ENCODE peak calls at places on chromosomes 4 and X, in eight cellular contexts. M is CD4-positive, alpha-beta T cell; G is AG04450; Y is tibial nerve; P is naive thymus-derived CD4-positive, alpha-beta T cell; F is mucosa of descending colon; Z is breast epithelium; R is iPS DF 6.9. X is an unnamed sample. For H3K9me3, the result is how much of the 10 kb centered on the place peaks cover.

GRCh38 chrX:120450163-120450562 is 18.9 kb downstream of the LAMP2 start:
- DNase-seq in Z (no peak), G (no peak), F (no peak), R (no peak), Y (no peak), P (no peak), M (no peak), X (no peak)

GRCh38 chrX:53511302-53511701 is 77.1 kb upstream of the HSD17B10 start:
- DNase-seq in Z (no peak), G (no peak), Y (no peak), M (no peak), R (no peak), P (no peak), F (no peak), X (no peak)

GRCh38 chr4:66489783-66490452 is 819.6 kb upstream of the EPHA5 start:
- DNase-seq in Z (no peak), Y (no peak), G (no peak), P (no peak), F (no peak), R (no peak), M (no peak), X (no peak)

GRCh38 chr4:40629401-40630334 is at the start of gene RBM47:
- DNase-seq in M (peak), G (no peak), R (no peak), Z (peak), P (peak), F (peak), Y (peak), X (no peak)

GRCh38 chr4:185542626-185543336 is 7.5 kb upstream of the PDLIM3 start:
- DNase-seq in Y (no peak), G (peak), R (no peak), F (peak), P (no peak), M (no peak), Z (no peak), X (no peak)

GRCh38 chr4:83362492-83363329 is 28.1 kb upstream of the HPSE start:
- DNase-seq in M (no peak), G (no peak), R (no peak), Z (no peak), Y (no peak), P (no peak), F (no peak), X (no peak)

GRCh38 chrX:148416142-148416541 is 84.3 kb upstream of the AFF2 start:
- DNase-seq in M (no peak), R (no peak), P (no peak), F (no peak), Z (no peak), Y (no peak), G (no peak), X (no peak)

GRCh38 chrX:120090208-120090607 is 12.7 kb upstream of the RHOXF2B start:
- DNase-seq in F (no peak), P (no peak), Y (no peak), M (no peak), G (no peak), R (peak), Z (no peak), X (no peak)

GRCh38 chrX:14964500-14964899 is 91.3 kb downstream of the MOSPD2 start:
- DNase-seq in P (no peak), F (no peak), Z (no peak), G (no peak), Y (no peak), M (no peak), R (no peak), X (no peak)

GRCh38 chr4:119113033-119113655 is 22.5 kb upstream of the MYOZ2 start:
- DNase-seq in M (no peak), P (no peak), Y (no peak), R (no peak), G (peak), Z (no peak), F (no peak), X (no peak)

GRCh38 chr4:174749091-174749490 is 80.0 kb downstream of the GLRA3 start:
- DNase-seq in F (no peak), R (no peak), Z (no peak), Y (no peak), G (no peak), P (no peak), M (no peak), X (no peak)

GRCh38 chr4:15295421-15296162 is 132.2 kb upstream of the C1QTNF7 start:
- DNase-seq in G (no peak), M (no peak), P (no peak), F (no peak), Z (no peak), Y (no peak), R (no peak), X (no peak)

GRCh38 chrX:19990225-19990518 is 689 bp downstream of the BCLAF3 start:
- DNase-seq in R (no peak), Z (no peak), M (no peak), Y (no peak), G (no peak), P (no peak), F (no peak), X (no peak)

GRCh38 chr4:94828882-94829281 is 71.1 kb downstream of the BMPR1B start:
- DNase-seq in F (no peak), Z (no peak), M (no peak), R (no peak), P (no peak), G (no peak), Y (no peak), X (no peak)

GRCh38 chr4:42104521-42104920 is 47.9 kb downstream of the BEND4 start:
- DNase-seq in G (peak), Y (no peak), F (no peak), M (no peak), P (no peak), Z (no peak), R (no peak), X (no peak)

GRCh38 chr4:14168919-14169318 is 541.4 kb upstream of the BOD1L1 start:
- DNase-seq in G (peak), P (no peak), Z (peak), F (no peak), Y (peak), R (no peak), M (no peak), X (no peak)

GRCh38 chr4:82898322-82899243 is 2.0 kb upstream of the THAP9 start:
- DNase-seq in F (no peak), Z (no peak), R (no peak), Y (peak), G (peak), P (no peak), M (no peak), X (no peak)

GRCh38 chrX:145620666-145621065 is 197.0 kb upstream of the SLITRK2 start:
- DNase-seq in F (no peak), Y (no peak), Z (no peak), P (no peak), M (no peak), G (no peak), R (no peak), X (no peak)
- H3K9me3 ChIP-seq in F (under half), Y (under half), Z (under half), P (under half), M (under half), G (under half), R (under half), X (under half)

GRCh38 chrX:27078371-27078770 is 384.8 kb downstream of the PPP4R3C start:
- DNase-seq in P (no peak), R (no peak), Z (no peak), G (no peak), M (no peak), Y (no peak), F (no peak), X (no peak)
- H3K9me3 ChIP-seq in P (under half), R (under half), Z (under half), G (under half), M (under half), Y (under half), F (under half), X (under half)

GRCh38 chr4:206054-206453 is 81.8 kb downstream of the ZNF718 start:
- DNase-seq in Y (no peak), G (no peak), Z (no peak), F (no peak), P (no peak), R (no peak), M (no peak), X (no peak)

GRCh38 chr4:205097-205756 is 80.9 kb downstream of the ZNF718 start:
- DNase-seq in P (no peak), F (no peak), G (no peak), Y (no peak), Z (no peak), R (no peak), M (no peak), X (no peak)

DNA sequence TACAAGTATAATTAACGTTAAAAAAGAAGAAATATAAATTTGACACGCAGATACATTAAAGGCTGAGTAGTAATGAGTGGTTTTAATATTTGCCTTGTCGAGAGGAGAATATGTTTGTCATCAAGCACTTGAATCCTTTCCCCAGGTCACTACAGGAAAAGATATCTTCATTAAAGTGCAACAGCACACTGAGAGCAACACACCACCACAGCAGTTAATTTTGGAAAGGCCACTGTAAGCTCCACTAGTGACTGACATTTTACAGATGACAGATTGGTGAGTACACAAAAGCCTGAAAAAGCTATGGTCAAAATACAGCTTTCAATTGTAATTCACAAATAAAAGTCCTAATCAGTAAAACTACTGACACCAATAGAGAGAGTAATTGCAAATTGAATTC is 76.6 kb downstream of the ZNF718 start:
- DNase-seq in Y (no peak), F (no peak), Z (no peak), R (no peak), P (no peak), G (no peak), M (no peak), X (no peak)
- H3K9me3 ChIP-seq in Y (half or more), F (half or more), Z (half or more), R (under half), P (under half), G (under half), M (half or more), X (under half)

DNA sequence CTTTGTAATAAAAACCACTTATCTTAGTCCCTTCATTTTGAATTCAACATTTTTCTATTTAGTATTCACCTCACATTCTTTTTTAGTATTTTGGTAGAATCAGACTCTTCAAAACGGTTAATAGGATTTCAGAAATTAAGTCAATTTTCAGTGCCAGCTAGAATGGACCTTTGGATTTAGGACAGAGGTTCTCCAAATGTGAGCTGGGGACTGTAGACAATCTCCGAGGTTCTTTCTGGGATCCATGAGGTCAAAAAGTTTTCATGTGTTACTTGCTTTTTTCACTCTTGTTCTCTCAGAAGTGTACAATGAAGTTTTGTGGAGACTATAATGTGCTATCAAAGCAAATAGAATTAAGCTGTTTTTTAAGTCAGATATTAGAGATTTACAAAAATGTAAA is 2.3 kb upstream of the UGDH start:
- DNase-seq in Y (no peak), R (no peak), M (no peak), P (no peak), G (no peak), Z (no peak), F (no peak), X (no peak)
- H3K9me3 ChIP-seq in Y (under half), R (under half), M (under half), P (under half), G (under half), Z (under half), F (under half), X (under half)

GRCh38 chr4:213971-214370 is 89.7 kb downstream of the ZNF718 start:
- DNase-seq in R (no peak), M (no peak), G (no peak), Z (no peak), F (no peak), P (no peak), Y (no peak), X (no peak)

GRCh38 chr4:212438-213174 is 88.3 kb downstream of the ZNF718 start:
- DNase-seq in P (no peak), F (no peak), Y (peak), R (peak), G (peak), Z (peak), M (no peak), X (peak)

GRCh38 chr4:211033-211511 is 86.8 kb downstream of the ZNF718 start:
- DNase-seq in G (no peak), P (no peak), Y (no peak), M (no peak), F (no peak), R (no peak), Z (no peak), X (no peak)
- H3K9me3 ChIP-seq in G (under half), P (under half), Y (half or more), M (half or more), F (half or more), R (under half), Z (under half), X (under half)

GRCh38 chr4:1250921-1251772 is 2.2 kb upstream of the CTBP1 start:
- DNase-seq in R (no peak), P (no peak), G (no peak), M (no peak), F (peak), Z (no peak), Y (no peak), X (no peak)

GRCh38 chr4:1251773-1252066 is 2.8 kb upstream of the CTBP1 start:
- DNase-seq in G (no peak), Z (no peak), R (no peak), Y (no peak), P (no peak), M (no peak), F (no peak), X (no peak)

GRCh38 chr4:1255151-1255550 is 6.2 kb upstream of the CTBP1 start:
- DNase-seq in F (no peak), P (no peak), Z (no peak), Y (no peak), M (no peak), R (no peak), G (no peak), X (no peak)

GRCh38 chr4:1253831-1254230 is 4.9 kb upstream of the CTBP1 start:
- DNase-seq in G (no peak), M (no peak), R (no peak), P (no peak), F (no peak), Z (no peak), Y (no peak), X (no peak)

DNA sequence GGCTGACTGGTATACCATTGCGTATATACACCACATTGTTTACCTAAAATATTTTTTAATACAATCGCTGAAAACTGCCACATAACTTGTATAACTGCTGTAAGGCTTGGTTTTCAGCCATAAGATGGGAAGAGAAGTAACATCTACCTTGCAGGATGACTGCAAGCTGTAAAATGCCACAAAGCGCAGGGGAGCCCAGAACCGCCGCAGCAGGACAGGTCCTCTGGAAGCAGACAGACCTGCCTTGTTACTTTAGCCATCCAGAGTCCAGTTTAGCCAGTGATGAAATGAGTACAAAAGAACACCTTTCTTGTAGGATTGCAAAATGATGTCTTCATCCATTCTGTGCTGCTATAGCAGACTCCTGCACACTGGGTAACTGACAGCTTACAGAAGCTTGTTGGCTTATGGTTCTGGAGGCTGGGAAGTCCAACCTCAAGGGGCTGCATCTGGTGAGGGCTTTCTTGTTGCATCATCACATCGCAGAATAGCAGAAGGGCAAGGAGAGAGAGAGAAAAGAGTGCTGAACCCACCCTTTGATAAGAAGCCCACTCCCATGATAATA is 4.1 kb upstream of the CTBP1 start:
- DNase-seq in P (no peak), F (no peak), Y (no peak), Z (no peak), R (no peak), M (no peak), G (no peak), X (no peak)
- H3K9me3 ChIP-seq in P (under half), F (under half), Y (under half), Z (under half), R (under half), M (under half), G (half or more), X (under half)

GRCh38 chr4:70753630-70754029 is 31.9 kb downstream of the RUFY3 start:
- DNase-seq in Y (no peak), M (no peak), Z (no peak), G (no peak), F (no peak), P (no peak), R (no peak), X (no peak)

GRCh38 chr4:70759126-70759525 is 37.4 kb downstream of the RUFY3 start:
- DNase-seq in P (no peak), F (no peak), M (no peak), G (no peak), R (no peak), Z (no peak), Y (no peak), X (no peak)

GRCh38 chr4:70759627-70760026 is 37.9 kb downstream of the RUFY3 start:
- DNase-seq in Y (no peak), Z (no peak), M (no peak), F (no peak), R (no peak), P (no peak), G (no peak), X (no peak)

GRCh38 chr4:70754470-70754869 is 32.7 kb downstream of the RUFY3 start:
- DNase-seq in R (no peak), F (no peak), G (no peak), M (no peak), Z (no peak), P (no peak), Y (no peak), X (no peak)

DNA sequence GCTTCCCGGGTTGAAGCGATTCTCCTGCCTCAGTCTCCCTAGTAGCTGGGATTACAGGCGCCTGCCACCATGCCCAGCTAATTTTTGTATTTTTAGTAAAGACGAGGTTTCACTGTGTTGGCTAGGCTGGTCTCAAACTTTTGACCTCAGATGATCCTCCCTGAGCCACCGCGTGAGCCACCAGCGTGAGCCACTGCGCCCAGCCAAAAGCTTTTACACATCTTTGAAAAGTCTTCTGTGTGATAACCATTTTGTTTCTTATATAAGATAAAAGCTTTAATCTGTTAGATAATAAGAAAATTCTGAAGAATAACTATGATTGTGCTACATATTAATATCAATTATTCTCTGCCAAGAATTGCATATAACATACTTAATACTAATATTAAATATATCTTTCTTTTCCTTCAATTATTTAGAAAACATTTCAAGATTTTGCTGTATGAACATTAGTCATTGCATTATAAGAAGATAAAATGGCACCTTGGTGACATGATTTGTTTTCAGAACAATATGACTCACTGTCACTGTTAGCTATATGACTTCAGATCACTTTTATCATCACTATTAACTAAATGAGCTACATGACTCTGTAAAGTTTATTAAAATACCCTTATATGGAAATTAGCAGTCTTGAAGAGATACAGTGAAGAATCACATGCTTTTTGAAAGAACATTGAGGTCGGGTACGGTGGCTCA is 33.4 kb downstream of the RUFY3 start:
- DNase-seq in M (no peak), G (no peak), P (no peak), R (no peak), Y (no peak), F (no peak), Z (no peak), X (no peak)
- H3K9me3 ChIP-seq in M (under half), G (under half), P (under half), R (under half), Y (under half), F (under half), Z (under half), X (under half)

X was measured in T-helper 17 cell.